ENCODE peak calls at places on chromosomes 11 and 22, in six cellular contexts. One of them, this sample, is unnamed.

GRCh38 chr11:46346886-46347636 is at the start of gene DGKZ:
- DNase-seq in A549: peak; percentile 81
- DNase-seq in K562: peak; percentile 98
- DNase-seq in HepG2: peak; percentile 66
- DNase-seq in GM12878: no peak
- DNase-seq in SK-N-SH: peak; percentile 100
- DNase-seq in this sample: peak; percentile 98

GRCh38 chr22:22687638-22688500 is 43.5 kb downstream of the GGTLC2 start:
- DNase-seq in GM12878: no peak
- DNase-seq in K562: peak; percentile 90
- DNase-seq in SK-N-SH: peak; percentile 60
- DNase-seq in HepG2: peak; percentile 43
- DNase-seq in A549: no peak
- DNase-seq in this sample: no peak

GRCh38 chr11:126307706-126308105 is 3.8 kb downstream of the DCPS start:
- DNase-seq in GM12878: no peak
- DNase-seq in K562: peak; percentile 39
- DNase-seq in HepG2: peak; percentile 35
- DNase-seq in A549: no peak
- DNase-seq in SK-N-SH: peak; percentile 33
- DNase-seq in this sample: no peak

GRCh38 chr22:41050873-41051272 is 41.5 kb upstream of the EP300 start:
- DNase-seq in K562: no peak
- DNase-seq in A549: no peak
- DNase-seq in SK-N-SH: no peak
- DNase-seq in HepG2: no peak
- DNase-seq in GM12878: no peak
- DNase-seq in this sample: no peak

GRCh38 chr11:10561043-10561818 is 7.2 kb downstream of the LYVE1 start:
- DNase-seq in K562: no peak
- DNase-seq in HepG2: peak; percentile 13
- DNase-seq in SK-N-SH: no peak
- DNase-seq in GM12878: no peak
- DNase-seq in A549: no peak
- DNase-seq in this sample: no peak

GRCh38 chr11:61797263-61797944 is 4.7 kb downstream of the FEN1 start:
- DNase-seq in HepG2: peak; percentile 78
- DNase-seq in GM12878: peak; percentile 52
- DNase-seq in SK-N-SH: peak; percentile 71
- DNase-seq in A549: peak; percentile 79
- DNase-seq in K562: no peak
- DNase-seq in this sample: no peak

GRCh38 chr11:92152245-92152644 is 72.4 kb upstream of the FAT3 start:
- DNase-seq in SK-N-SH: peak; percentile 16
- DNase-seq in K562: no peak
- DNase-seq in HepG2: peak; percentile 12
- DNase-seq in A549: no peak
- DNase-seq in GM12878: no peak
- DNase-seq in this sample: peak; percentile 27

GRCh38 chr22:49550766-49551362 is 276.8 kb downstream of the BRD1 start:
- DNase-seq in A549: no peak
- DNase-seq in SK-N-SH: no peak
- DNase-seq in K562: peak; percentile 44
- DNase-seq in HepG2: no peak
- DNase-seq in GM12878: no peak
- DNase-seq in this sample: no peak

GRCh38 chr11:64810891-64811272 is 531 bp upstream of the MEN1 start:
- DNase-seq in GM12878: no peak
- DNase-seq in K562: no peak
- DNase-seq in SK-N-SH: no peak
- DNase-seq in A549: no peak
- DNase-seq in HepG2: peak; percentile 77
- DNase-seq in this sample: no peak

GRCh38 chr11:68574308-68574707 is 110.0 kb upstream of the GAL start:
- DNase-seq in GM12878: no peak
- DNase-seq in HepG2: no peak
- DNase-seq in K562: no peak
- DNase-seq in A549: no peak
- DNase-seq in SK-N-SH: no peak
- DNase-seq in this sample: no peak

GRCh38 chr22:19714320-19715252 is at the start of gene SEPTIN5:
- DNase-seq in HepG2: no peak
- DNase-seq in GM12878: no peak
- DNase-seq in A549: no peak
- DNase-seq in SK-N-SH: peak; percentile 83
- DNase-seq in K562: peak; percentile 99
- DNase-seq in this sample: no peak

GRCh38 chr11:105181100-105181499 is 41.5 kb upstream of the CARD18 start:
- DNase-seq in A549: no peak
- DNase-seq in HepG2: no peak
- DNase-seq in SK-N-SH: no peak
- DNase-seq in GM12878: no peak
- DNase-seq in K562: no peak
- DNase-seq in this sample: no peak

GRCh38 chr11:108912587-108912986 is 247.7 kb downstream of the DDX10 start:
- DNase-seq in A549: no peak
- DNase-seq in GM12878: no peak
- DNase-seq in HepG2: peak; percentile 18
- DNase-seq in SK-N-SH: no peak
- DNase-seq in K562: no peak
- DNase-seq in this sample: no peak

GRCh38 chr11:2526808-2527381 is 82.1 kb downstream of the KCNQ1 start:
- DNase-seq in HepG2: no peak
- DNase-seq in A549: no peak
- DNase-seq in K562: peak; percentile 37
- DNase-seq in SK-N-SH: no peak
- DNase-seq in GM12878: no peak
- DNase-seq in this sample: peak; percentile 60

GRCh38 chr11:65871811-65872548 is 620 bp downstream of the EFEMP2 start:
- DNase-seq in SK-N-SH: peak; percentile 75
- DNase-seq in K562: no peak
- DNase-seq in A549: no peak
- DNase-seq in HepG2: no peak
- DNase-seq in GM12878: no peak
- DNase-seq in this sample: no peak

GRCh38 chr11:65870307-65870658 is 2.3 kb downstream of the EFEMP2 start:
- DNase-seq in HepG2: no peak
- DNase-seq in A549: no peak
- DNase-seq in K562: no peak
- DNase-seq in GM12878: no peak
- DNase-seq in SK-N-SH: no peak
- DNase-seq in this sample: no peak

GRCh38 chr11:65870706-65871681 is 1.6 kb downstream of the EFEMP2 start:
- DNase-seq in GM12878: no peak
- DNase-seq in SK-N-SH: no peak
- DNase-seq in A549: no peak
- DNase-seq in K562: no peak
- DNase-seq in HepG2: no peak
- DNase-seq in this sample: no peak

GRCh38 chr11:65873280-65874156 is 918 bp upstream of the EFEMP2 start:
- DNase-seq in SK-N-SH: peak; percentile 98
- DNase-seq in A549: peak; percentile 95
- DNase-seq in GM12878: peak; percentile 87
- DNase-seq in HepG2: peak; percentile 80
- DNase-seq in K562: peak; percentile 98
- DNase-seq in this sample: peak; percentile 84

DNA sequence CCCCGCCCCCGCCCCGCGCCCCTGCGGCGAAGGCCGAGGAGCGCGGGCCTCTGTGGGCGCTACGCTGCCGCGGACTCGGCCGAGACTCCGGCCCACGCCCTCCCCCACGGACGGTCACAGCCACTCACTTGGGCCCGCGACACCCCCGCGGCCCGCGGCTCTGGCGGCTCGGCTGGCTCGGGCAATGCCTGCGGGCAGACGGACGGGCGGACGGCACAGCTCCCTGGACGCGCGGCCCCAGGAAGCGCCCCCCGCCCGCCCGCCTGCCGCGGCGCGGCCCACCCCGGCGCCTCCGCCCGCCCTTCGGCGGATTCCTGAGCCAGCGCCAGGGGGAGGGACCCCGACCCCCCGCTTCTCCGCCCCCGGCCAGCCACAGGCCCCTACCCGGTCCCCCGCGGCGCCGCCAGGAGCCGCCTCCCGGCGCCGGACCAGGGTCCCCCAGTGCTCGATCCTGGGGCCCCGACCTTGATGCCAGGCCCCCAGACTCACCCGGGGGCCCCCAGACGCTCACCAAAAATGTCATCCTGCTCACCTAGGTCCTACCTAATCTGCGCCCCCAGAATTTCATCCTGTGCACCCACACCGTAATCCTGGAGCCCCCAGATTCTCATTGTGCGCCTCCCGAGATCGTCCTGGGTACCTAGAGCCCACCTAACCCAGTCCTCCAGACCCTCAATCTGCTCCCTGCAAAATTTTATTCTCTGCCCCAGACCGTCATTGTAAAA is at the start of gene EFEMP2:
- DNase-seq in GM12878: no peak
- DNase-seq in K562: peak; percentile 44
- DNase-seq in A549: no peak
- DNase-seq in SK-N-SH: peak; percentile 79
- DNase-seq in HepG2: no peak
- DNase-seq in this sample: no peak
- TF ChIP-seq CHD2 in GM12878: no peak
- TF ChIP-seq CHD2 in K562: no peak
- TF ChIP-seq CHD2 in A549: no peak
- TF ChIP-seq CHD2 in SK-N-SH: no peak
- TF ChIP-seq CHD2 in HepG2: no peak
- TF ChIP-seq CHD2 in this sample: no peak

GRCh38 chr22:17882727-17883126 is 108.5 kb upstream of the BID start:
- DNase-seq in HepG2: no peak
- DNase-seq in A549: no peak
- DNase-seq in SK-N-SH: no peak
- DNase-seq in GM12878: no peak
- DNase-seq in K562: no peak
- DNase-seq in this sample: no peak
- TF ChIP-seq CHD2 in HepG2: no peak
- TF ChIP-seq CHD2 in A549: no peak
- TF ChIP-seq CHD2 in SK-N-SH: no peak
- TF ChIP-seq CHD2 in GM12878: no peak
- TF ChIP-seq CHD2 in K562: no peak
- TF ChIP-seq CHD2 in this sample: no peak

GRCh38 chr11:119880143-119880542 is 151.1 kb upstream of the NECTIN1 start:
- DNase-seq in GM12878: no peak
- DNase-seq in A549: no peak
- DNase-seq in SK-N-SH: no peak
- DNase-seq in HepG2: no peak
- DNase-seq in K562: no peak
- DNase-seq in this sample: no peak

GRCh38 chr11:119878990-119879389 is 150.0 kb upstream of the NECTIN1 start:
- DNase-seq in SK-N-SH: no peak
- DNase-seq in K562: no peak
- DNase-seq in A549: no peak
- DNase-seq in HepG2: no peak
- DNase-seq in GM12878: no peak
- DNase-seq in this sample: no peak

GRCh38 chr11:119882316-119882715 is 153.3 kb upstream of the NECTIN1 start:
- DNase-seq in A549: no peak
- DNase-seq in GM12878: no peak
- DNase-seq in SK-N-SH: no peak
- DNase-seq in HepG2: no peak
- DNase-seq in K562: no peak
- DNase-seq in this sample: no peak

GRCh38 chr11:119876841-119877240 is 147.8 kb upstream of the NECTIN1 start:
- DNase-seq in K562: no peak
- DNase-seq in HepG2: no peak
- DNase-seq in GM12878: no peak
- DNase-seq in SK-N-SH: no peak
- DNase-seq in A549: no peak
- DNase-seq in this sample: no peak

GRCh38 chr11:119880873-119881272 is 151.9 kb upstream of the NECTIN1 start:
- DNase-seq in GM12878: no peak
- DNase-seq in HepG2: no peak
- DNase-seq in A549: no peak
- DNase-seq in K562: no peak
- DNase-seq in SK-N-SH: no peak
- DNase-seq in this sample: no peak
- TF ChIP-seq CHD2 in GM12878: no peak
- TF ChIP-seq CHD2 in HepG2: no peak
- TF ChIP-seq CHD2 in A549: no peak
- TF ChIP-seq CHD2 in K562: no peak
- TF ChIP-seq CHD2 in SK-N-SH: no peak
- TF ChIP-seq CHD2 in this sample: no peak

GRCh38 chr11:32056445-32056844 is 34.4 kb upstream of the RCN1 start:
- DNase-seq in GM12878: no peak
- DNase-seq in HepG2: no peak
- DNase-seq in K562: no peak
- DNase-seq in A549: no peak
- DNase-seq in SK-N-SH: no peak
- DNase-seq in this sample: no peak
- TF ChIP-seq CHD2 in GM12878: no peak
- TF ChIP-seq CHD2 in HepG2: no peak
- TF ChIP-seq CHD2 in K562: no peak
- TF ChIP-seq CHD2 in A549: no peak
- TF ChIP-seq CHD2 in SK-N-SH: no peak
- TF ChIP-seq CHD2 in this sample: no peak

This sample was measured in H1.